ENCODE peak calls at places on chromosomes 4 and X, in seven cellular contexts. R, M, W, Q, E, Y and F are unnamed samples.
A peak's percentile ranks its signal among the peaks of the same experiment; 100 is the strongest.

GRCh38 chr4:61462451-61463326 is 262.6 kb downstream of the ADGRL3 start:
- DNase-seq in R (peak; percentile 84), M (no peak), W (no peak), Q (no peak), E (no peak), Y (no peak), F (no peak)

GRCh38 chr4:7777871-7778523 is 161.7 kb downstream of the AFAP1 start:
- DNase-seq in R (no peak), M (no peak), W (no peak), Q (no peak), E (no peak), Y (no peak), F (no peak)

GRCh38 chr4:2673157-2673556 is 83.0 kb downstream of the TNIP2 start:
- DNase-seq in R (peak; percentile 8), M (no peak), W (no peak), Q (no peak), E (peak; percentile 22), Y (no peak), F (peak; percentile 11)

GRCh38 chr4:182895791-182896292 is 21.3 kb downstream of the DCTD start:
- DNase-seq in R (peak; percentile 84), M (no peak), W (no peak), Q (no peak), E (no peak), Y (peak; percentile 39), F (no peak)

GRCh38 chr4:41692717-41693345 is 55.7 kb downstream of the PHOX2B start:
- DNase-seq in R (peak; percentile 30), M (peak; percentile 45), W (peak; percentile 46), Q (no peak), E (peak; percentile 57), Y (peak; percentile 72), F (peak; percentile 44)

GRCh38 chr4:153188966-153189801 is 15.1 kb upstream of the TRIM2 start:
- DNase-seq in R (no peak), M (no peak), W (no peak), Q (no peak), E (no peak), Y (no peak), F (no peak)

GRCh38 chr4:3461515-3462291 is 1.4 kb upstream of the DOK7 start:
- DNase-seq in R (no peak), M (no peak), W (no peak), Q (no peak), E (no peak), Y (no peak), F (no peak)

GRCh38 chr4:130336585-130337217 is 1240.7 kb downstream of the C4orf33 start:
- DNase-seq in R (peak; percentile 2), M (peak; percentile 15), W (peak; percentile 26), Q (no peak), E (no peak), Y (no peak), F (no peak)

GRCh38 chr4:150305995-150306394 is 227.8 kb downstream of the DCLK2 start:
- DNase-seq in R (no peak), M (no peak), W (no peak), Q (no peak), E (no peak), Y (no peak), F (no peak)

GRCh38 chr4:86977621-86978184 is 42.9 kb downstream of the AFF1 start:
- DNase-seq in R (peak; percentile 96), M (no peak), W (peak; percentile 73), Q (peak; percentile 67), E (no peak), Y (no peak), F (no peak)

GRCh38 chr4:124433500-124433899 is 279.0 kb downstream of the ANKRD50 start:
- DNase-seq in R (no peak), M (no peak), W (no peak), Q (no peak), E (no peak), Y (no peak), F (no peak)

GRCh38 chr4:40413396-40413795 is 78.3 kb downstream of the CHRNA9 start:
- DNase-seq in R (no peak), M (no peak), W (no peak), Q (no peak), E (no peak), Y (no peak), F (no peak)

GRCh38 chrX:13488706-13489105 is 80.7 kb upstream of the EGFL6 start:
- DNase-seq in R (no peak), M (no peak), W (no peak), Q (no peak), E (no peak), Y (no peak), F (no peak)

GRCh38 chrX:13487731-13488505 is 81.5 kb upstream of the EGFL6 start:
- DNase-seq in R (peak; percentile 10), M (peak; percentile 48), W (peak; percentile 56), Q (peak; percentile 72), E (peak; percentile 40), Y (peak; percentile 47), F (peak; percentile 63)

GRCh38 chrX:13491061-13491460 is 78.3 kb upstream of the EGFL6 start:
- DNase-seq in R (no peak), M (no peak), W (no peak), Q (no peak), E (no peak), Y (no peak), F (no peak)

GRCh38 chrX:13492286-13492685 is 77.1 kb upstream of the EGFL6 start:
- DNase-seq in R (no peak), M (no peak), W (no peak), Q (no peak), E (no peak), Y (no peak), F (no peak)

DNA sequence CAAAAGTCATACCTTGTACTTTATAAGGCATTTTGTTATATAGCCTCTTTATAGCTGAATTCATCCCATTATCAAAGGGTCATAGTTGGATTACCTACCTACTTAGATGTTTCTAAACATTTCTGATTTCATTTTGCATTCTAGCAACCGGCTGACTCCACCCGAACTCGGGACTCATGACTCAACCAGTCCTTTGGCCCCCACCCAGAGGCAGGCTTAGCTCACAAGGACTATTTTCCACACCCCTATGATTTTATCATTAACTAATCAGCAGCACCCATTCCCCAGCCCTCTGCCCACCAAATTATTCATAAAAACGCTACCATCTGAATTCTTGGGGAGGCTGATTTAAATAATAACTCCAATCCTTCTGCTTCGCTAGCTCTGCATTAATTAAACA is 80.0 kb upstream of the EGFL6 start:
- DNase-seq in R (no peak), M (no peak), W (no peak), Q (no peak), E (no peak), Y (no peak), F (no peak)
- TF ChIP-seq YY1 in R (no peak), M (no peak), W (no peak), Q (no peak), E (no peak), Y (no peak), F (no peak)

GRCh38 chr4:56283394-56283793 is 103.9 kb downstream of the AASDH start:
- DNase-seq in R (no peak), M (no peak), W (no peak), Q (no peak), E (no peak), Y (no peak), F (no peak)
- H3K4me3 ChIP-seq in R (no peak overlapping the region), M (no peak overlapping the region), W (no peak overlapping the region), Q (no peak overlapping the region), E (no peak overlapping the region), Y (no peak overlapping the region), F (no peak overlapping the region)

GRCh38 chr4:120633810-120634209 is 288.7 kb downstream of the PRDM5 start:
- DNase-seq in R (no peak), M (no peak), W (no peak), Q (no peak), E (no peak), Y (no peak), F (no peak)
- TF ChIP-seq YY1 in R (no peak), M (no peak), W (no peak), Q (no peak), E (no peak), Y (no peak), F (no peak)

DNA sequence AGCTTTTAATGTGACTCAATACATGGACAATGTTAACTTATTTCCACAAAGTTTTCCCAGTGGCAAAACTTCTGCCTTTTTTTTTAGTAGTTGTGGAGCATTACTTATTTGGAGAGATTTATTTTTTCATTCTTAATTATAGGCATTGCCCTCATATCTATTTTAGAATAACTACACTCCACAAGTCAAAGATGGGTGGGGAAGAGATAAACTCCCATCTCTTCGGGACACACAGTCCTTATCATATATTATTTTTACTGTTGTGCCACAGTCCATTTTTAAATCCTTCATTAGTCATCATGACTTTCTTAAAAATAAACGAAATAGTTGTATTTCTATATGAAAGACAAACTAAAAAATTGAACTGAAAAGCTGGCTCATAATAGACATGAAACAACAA is 1.2 kb downstream of the DMD start:
- DNase-seq in R (no peak), M (no peak), W (no peak), Q (no peak), E (no peak), Y (no peak), F (no peak)
- H3K4me3 ChIP-seq in R (no peak overlapping the region), M (no peak overlapping the region), W (no peak overlapping the region), Q (no peak overlapping the region), E (no peak overlapping the region), Y (no peak overlapping the region), F (no peak overlapping the region)

GRCh38 chrX:95382799-95383198 is 1301.8 kb upstream of the DIAPH2 start:
- DNase-seq in R (no peak), M (no peak), W (no peak), Q (no peak), E (no peak), Y (no peak), F (no peak)
- TF ChIP-seq YY1 in R (no peak), M (no peak), W (no peak), Q (no peak), E (no peak), Y (no peak), F (no peak)

DNA sequence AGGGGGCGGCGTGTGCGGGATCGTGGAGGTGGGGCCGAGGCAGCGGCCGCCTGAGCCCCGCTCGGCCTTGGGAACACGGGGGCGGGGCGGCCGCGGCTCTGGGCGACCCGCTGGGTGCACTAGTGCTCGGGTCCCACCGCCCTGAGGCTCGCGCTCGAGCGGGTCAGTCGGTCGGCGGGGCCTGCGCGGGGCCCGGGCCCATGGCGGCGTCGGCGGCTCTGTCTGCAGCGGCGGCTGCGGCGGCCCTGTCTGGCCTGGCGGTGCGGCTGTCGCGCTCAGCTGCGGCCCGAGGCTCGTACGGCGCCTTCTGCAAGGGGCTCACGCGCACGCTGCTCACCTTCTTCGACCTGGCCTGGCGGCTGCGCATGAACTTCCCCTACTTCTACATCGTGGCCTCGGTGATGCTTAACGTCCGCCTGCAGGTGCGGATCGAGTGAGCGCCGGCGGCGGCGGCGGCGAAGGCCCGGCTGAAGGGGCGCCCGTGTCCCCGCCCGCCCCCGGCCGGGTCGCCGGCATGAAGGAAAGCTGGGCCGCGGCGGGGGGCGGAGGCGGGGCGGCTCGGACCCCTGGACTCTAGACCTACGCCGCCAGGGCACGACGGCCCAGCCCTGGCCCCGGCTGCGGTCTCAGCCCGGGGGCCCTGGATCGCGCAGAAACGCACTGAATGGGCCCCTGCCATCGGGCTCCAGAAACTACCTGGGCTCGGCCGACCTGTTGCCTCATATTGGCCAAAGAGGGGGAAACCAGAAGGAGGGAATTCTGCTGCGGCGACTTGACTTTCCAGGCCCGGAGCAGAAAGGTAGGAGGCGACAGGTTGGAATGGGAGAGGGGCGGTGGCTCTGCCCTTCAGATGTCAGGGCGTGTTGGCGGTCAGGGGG is at the start of gene SMIM10L2A:
- DNase-seq in R (no peak), M (peak; percentile 48), W (no peak), Q (no peak), E (no peak), Y (peak; percentile 59), F (no peak)
- H3K4me3 ChIP-seq in R (no peak within 1 kb of the TSS), M (peak within 1 kb of the TSS; percentile 45), W (peak within 1 kb of the TSS; percentile 40), Q (peak within 1 kb of the TSS; percentile 23), E (peak within 1 kb of the TSS; percentile 39), Y (peak within 1 kb of the TSS; percentile 42), F (peak within 1 kb of the TSS; percentile 30)